ENCODE peak calls at places on chromosomes 3 and 15, in eight cellular contexts. B is sigmoid colon; F is uterus; L is pancreas; Y is stomach; H is psoas muscle; A is fibroblast of lung; P is CD8-positive, alpha-beta T cell. V is an unnamed sample.

GRCh38 chr3:71859128-71859519 is 74.2 kb upstream of the PROK2 start:
- DNase-seq in B (no peak), F (no peak), L (peak; percentile 7), Y (no peak), H (no peak), A (peak; percentile 1), P (no peak), V (no peak)

GRCh38 chr3:17489139-17489538 is 253.3 kb downstream of the TBC1D5 start:
- DNase-seq in B (no peak), F (no peak), L (no peak), Y (no peak), H (no peak), A (peak; percentile 68), P (no peak), V (no peak)

GRCh38 chr3:72411843-72412242 is 436.4 kb downstream of the SHQ1 start:
- DNase-seq in B (no peak), F (no peak), L (no peak), Y (no peak), H (no peak), A (no peak), P (no peak), V (no peak)

GRCh38 chr15:67843092-67843501 is 3.3 kb upstream of the RNU6-1 start:
- DNase-seq in B (no peak), F (no peak), L (no peak), Y (no peak), H (no peak), A (no peak), P (no peak), V (no peak)

GRCh38 chr3:70550723-70551319 is 238.4 kb upstream of the MDFIC2 start:
- DNase-seq in B (peak; percentile 71), F (peak; percentile 48), L (peak; percentile 46), Y (peak; percentile 80), H (peak; percentile 65), A (peak; percentile 40), P (peak; percentile 73), V (peak; percentile 73)

GRCh38 chr15:42097018-42097417 is 2.7 kb upstream of the PLA2G4D start:
- DNase-seq in B (no peak), F (no peak), L (no peak), Y (no peak), H (no peak), A (no peak), P (no peak), V (no peak)

GRCh38 chr15:35256555-35256954 is 171.5 kb upstream of the NANOGP8 start:
- DNase-seq in B (no peak), F (no peak), L (no peak), Y (no peak), H (no peak), A (peak; percentile 22), P (no peak), V (no peak)

GRCh38 chr15:46251873-46252272 is 617.0 kb downstream of the SQOR start:
- DNase-seq in B (no peak), F (no peak), L (no peak), Y (no peak), H (no peak), A (no peak), P (no peak), V (no peak)

GRCh38 chr3:96449803-96450202 is 364.6 kb upstream of the EPHA6 start:
- DNase-seq in B (no peak), F (no peak), L (no peak), Y (no peak), H (no peak), A (no peak), P (no peak), V (no peak)

GRCh38 chr3:140338916-140339315 is 338.9 kb upstream of the TRIM42 start:
- DNase-seq in B (no peak), F (no peak), L (no peak), Y (no peak), H (no peak), A (no peak), P (no peak), V (no peak)

GRCh38 chr15:48360841-48361240 is 29.6 kb downstream of the DUT start:
- DNase-seq in B (no peak), F (no peak), L (no peak), Y (no peak), H (no peak), A (peak; percentile 58), P (no peak), V (peak; percentile 79)

GRCh38 chr3:54988302-54989022 is 60.6 kb upstream of the LRTM1 start:
- DNase-seq in B (peak; percentile 77), F (peak; percentile 30), L (no peak), Y (no peak), H (peak; percentile 33), A (peak; percentile 85), P (no peak), V (peak; percentile 67)

GRCh38 chr3:124833710-124834332 is 53.3 kb downstream of the ITGB5 start:
- DNase-seq in B (no peak), F (no peak), L (no peak), Y (no peak), H (no peak), A (peak; percentile 54), P (no peak), V (peak; percentile 54)

DNA sequence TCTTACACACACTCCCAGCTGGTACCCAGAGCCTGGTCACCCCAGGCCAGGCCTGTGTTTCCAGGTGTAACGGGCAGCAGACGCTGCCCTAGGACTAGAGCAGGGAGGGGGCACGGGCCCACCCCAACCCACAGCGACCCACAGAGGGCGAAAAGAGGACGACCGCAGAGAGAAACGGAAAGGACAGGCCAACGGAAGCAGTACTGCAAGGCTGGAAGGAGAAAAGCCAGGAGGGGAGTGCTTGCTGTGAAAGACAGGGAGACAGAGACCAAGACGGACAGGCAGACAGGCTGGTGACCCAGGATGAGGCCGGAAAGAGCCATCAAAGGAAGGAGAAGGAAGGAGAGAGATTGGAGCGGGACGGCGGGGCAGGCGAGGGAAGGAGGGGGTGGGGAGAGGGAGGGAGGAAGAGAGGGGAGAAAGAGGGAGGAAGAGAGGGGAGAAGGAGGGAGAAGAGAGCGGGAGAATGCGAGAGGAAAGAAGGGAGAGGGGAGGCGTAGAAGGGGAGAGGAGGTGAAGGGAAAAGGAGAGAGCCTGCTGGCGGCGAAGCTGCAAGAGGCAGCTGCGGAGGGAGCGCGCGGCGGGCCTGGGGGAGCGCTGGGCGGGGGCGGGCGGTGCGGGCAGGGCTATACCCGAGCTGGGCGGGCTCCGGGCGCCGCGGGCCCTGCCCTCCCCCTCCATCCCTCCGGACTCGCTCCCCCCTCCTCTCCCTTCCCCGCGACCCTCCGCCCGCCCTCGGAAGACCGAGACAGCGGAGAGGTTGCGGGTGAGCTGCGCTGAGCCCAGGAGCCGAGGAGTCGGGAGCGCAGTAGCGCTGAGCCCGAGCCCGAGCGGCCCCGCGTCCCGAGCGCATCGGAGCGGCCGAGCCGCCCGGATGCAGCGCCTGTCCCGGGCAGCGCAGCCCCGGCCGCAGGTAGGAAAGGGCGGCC is at the start of gene SLC6A1:
- DNase-seq in B (no peak), F (peak; percentile 39), L (no peak), Y (no peak), H (peak; percentile 38), A (peak; percentile 3), P (no peak), V (no peak)
- H3K4me3 ChIP-seq in B (peak within 1 kb of the TSS; percentile 50), F (peak within 1 kb of the TSS; percentile 31), L (no peak within 1 kb of the TSS), Y (peak within 1 kb of the TSS; percentile 30), H (peak within 1 kb of the TSS; percentile 51), A (no peak within 1 kb of the TSS), P (no peak within 1 kb of the TSS), V (peak within 1 kb of the TSS; percentile 41)

GRCh38 chr15:44501768-44502366 is 35.1 kb upstream of the EIF3J start:
- DNase-seq in B (no peak), F (no peak), L (no peak), Y (no peak), H (no peak), A (peak; percentile 51), P (no peak), V (no peak)
- H3K36me3 ChIP-seq in B (peaks cover 59% of the 10 kb centered on the region), F (no peaks in the 10 kb centered on the region), L (peaks cover 7% of the 10 kb centered on the region), Y (peaks cover 58% of the 10 kb centered on the region), H (no peaks in the 10 kb centered on the region), A (no peaks in the 10 kb centered on the region), P (peaks cover 6% of the 10 kb centered on the region), V (peaks cover 10% of the 10 kb centered on the region)

DNA sequence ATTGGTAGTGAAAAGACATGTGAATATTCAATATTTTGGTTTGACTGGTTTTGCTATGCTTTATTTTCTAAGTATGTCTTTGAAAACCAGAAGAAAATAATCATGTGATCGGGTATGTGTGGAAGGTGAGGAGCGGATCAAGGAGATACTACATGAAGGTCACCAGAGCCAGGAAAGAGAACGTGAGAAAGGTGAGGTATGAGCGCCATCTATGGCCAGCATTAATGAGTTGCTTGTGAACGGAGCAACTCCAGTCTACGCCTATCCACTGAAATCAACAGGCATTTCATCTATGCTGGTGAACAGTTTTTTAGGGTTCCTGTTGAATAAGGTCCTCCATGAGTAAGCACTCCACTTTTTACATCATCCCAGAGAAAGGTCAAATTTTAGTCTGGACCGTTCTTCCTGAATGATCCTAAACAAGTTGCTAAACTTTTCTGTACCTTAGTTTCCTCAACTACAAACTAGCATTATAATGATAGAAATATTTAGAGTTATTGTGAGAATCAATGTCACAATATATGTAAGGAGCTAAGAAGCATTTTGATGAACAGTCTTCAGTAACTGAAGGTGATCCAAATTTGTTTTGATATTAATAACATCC is 1435.2 kb upstream of the CADM2 start:
- DNase-seq in B (no peak), F (no peak), L (peak; percentile 33), Y (no peak), H (no peak), A (peak; percentile 57), P (no peak), V (peak; percentile 49)
- TF ChIP-seq CTCF in B (no peak), F (no peak), L (peak; percentile 41), Y (peak; percentile 20), H (peak; percentile 43), A (no peak), P (no peak), V (peak; percentile 76)

GRCh38 chr15:76340198-76340801 is 3.7 kb downstream of the ISL2 start:
- DNase-seq in B (no peak), F (no peak), L (no peak), Y (no peak), H (no peak), A (peak; percentile 25), P (peak; percentile 26), V (no peak)
- H3K4me3 ChIP-seq in B (peak overlapping the region; percentile 50), F (no peak overlapping the region), L (peak overlapping the region; percentile 14), Y (peak overlapping the region; percentile 49), H (peak overlapping the region; percentile 61), A (no peak overlapping the region), P (peak overlapping the region; percentile 61), V (no peak overlapping the region)

GRCh38 chr3:193638833-193639232 is 45.8 kb downstream of the OPA1 start:
- DNase-seq in B (no peak), F (no peak), L (no peak), Y (no peak), H (no peak), A (no peak), P (no peak), V (no peak)
- H3K36me3 ChIP-seq in B (peaks cover 66% of the 10 kb centered on the region), F (no peaks in the 10 kb centered on the region), L (no peaks in the 10 kb centered on the region), Y (peaks cover 80% of the 10 kb centered on the region), H (peaks cover 7% of the 10 kb centered on the region), A (peaks cover 3% of the 10 kb centered on the region), P (peaks cover 17% of the 10 kb centered on the region), V (peaks cover 35% of the 10 kb centered on the region)

DNA sequence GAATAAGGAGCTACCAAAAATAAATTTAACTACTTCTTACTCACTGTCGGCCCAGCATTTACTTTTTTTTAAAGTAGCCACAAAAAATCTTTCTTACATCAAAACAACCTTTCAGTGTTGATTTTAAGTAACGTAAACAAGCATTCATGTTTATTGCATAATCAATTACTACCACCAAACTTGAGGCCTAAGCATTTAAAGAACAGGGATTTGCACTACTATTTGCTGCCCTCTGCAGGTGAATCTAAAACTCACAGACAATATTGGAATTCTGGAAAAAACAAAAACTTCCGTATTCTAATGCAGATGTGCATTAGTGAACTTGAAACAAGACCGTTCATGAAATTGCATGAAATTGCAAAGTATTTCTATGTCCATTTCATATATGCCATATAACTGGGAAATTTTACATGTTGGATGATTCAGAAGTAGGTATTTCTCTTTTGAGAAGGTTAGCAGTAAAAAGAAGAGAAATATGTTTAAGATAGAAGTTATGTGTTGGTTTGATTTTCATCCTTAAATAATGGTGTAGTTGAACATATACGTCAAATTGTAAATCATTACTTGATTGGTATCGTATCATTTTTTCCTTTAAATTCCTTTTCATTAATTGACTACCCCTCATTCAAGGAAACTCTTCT is 55.6 kb downstream of the CGGBP1 start:
- DNase-seq in B (no peak), F (no peak), L (no peak), Y (no peak), H (no peak), A (peak; percentile 28), P (no peak), V (peak; percentile 44)
- TF ChIP-seq CTCF in B (peak; percentile 9), F (peak; percentile 46), L (peak; percentile 73), Y (peak; percentile 56), H (peak; percentile 59), A (peak; percentile 66), P (peak; percentile 63), V (peak; percentile 58)